ENCODE peak calls at places on chromosomes 11 and 22, in ten cellular contexts. X is nucleus accumbens, Y is activated T-cell treated with anti-CD3 and anti-CD28 coated beads for 1 hour, A is HFFc6, Z is C1 segment of cervical spinal cord, J is HCEC 1CT, P is AG09309, I is MCF 10A, K is EL, D is posterior cingulate gyrus. V is an unnamed sample.

GRCh38 chr11:76599041-76600013 is 71.2 kb downstream of the LRRC32 start:
- DNase-seq in X (no peak), Y (no peak), A (no peak), Z (no peak), J (no peak), P (no peak), I (no peak), K (peak; percentile 78), D (no peak), V (peak; percentile 65)

GRCh38 chr11:27041141-27041869 is 690 bp downstream of the BBOX1 start:
- DNase-seq in X (peak; percentile 3), Y (no peak), A (no peak), Z (no peak), J (no peak), P (no peak), I (peak; percentile 69), K (no peak), D (no peak), V (no peak)

GRCh38 chr22:32746715-32747114 is 54.8 kb upstream of the TIMP3 start:
- DNase-seq in X (no peak), Y (no peak), A (no peak), Z (no peak), J (no peak), P (no peak), I (no peak), K (no peak), D (no peak), V (no peak)

GRCh38 chr11:66259225-66259624 is 9.2 kb upstream of the RAB1B start:
- DNase-seq in X (no peak), Y (no peak), A (no peak), Z (no peak), J (no peak), P (no peak), I (no peak), K (no peak), D (no peak), V (no peak)

GRCh38 chr22:43110927-43111623 is 525 bp downstream of the BIK start:
- DNase-seq in X (no peak), Y (peak; percentile 38), A (no peak), Z (no peak), J (no peak), P (no peak), I (peak; percentile 50), K (no peak), D (no peak), V (peak; percentile 78)

GRCh38 chr22:32226236-32227119 is 21.6 kb upstream of the RFPL2 start:
- DNase-seq in X (no peak), Y (no peak), A (no peak), Z (no peak), J (no peak), P (no peak), I (no peak), K (no peak), D (no peak), V (no peak)

GRCh38 chr11:40619631-40620030 is 839.8 kb downstream of the LRRC4C start:
- DNase-seq in X (no peak), Y (no peak), A (no peak), Z (no peak), J (no peak), P (no peak), I (no peak), K (no peak), D (no peak), V (no peak)

GRCh38 chr11:130403967-130404366 is 24.4 kb downstream of the ADAMTS8 start:
- DNase-seq in X (no peak), Y (no peak), A (no peak), Z (no peak), J (no peak), P (no peak), I (no peak), K (no peak), D (no peak), V (no peak)

GRCh38 chr22:44129614-44129976 is 51.1 kb upstream of the PARVG start:
- DNase-seq in X (no peak), Y (no peak), A (no peak), Z (no peak), J (peak; percentile 32), P (no peak), I (no peak), K (peak; percentile 6), D (no peak), V (no peak)

GRCh38 chr11:93783767-93784151 is 323 bp upstream of the MED17 start:
- DNase-seq in X (no peak), Y (no peak), A (peak; percentile 4), Z (no peak), J (no peak), P (no peak), I (no peak), K (no peak), D (no peak), V (no peak)

GRCh38 chr11:38460429-38460828 is 1862.4 kb upstream of the RAG2 start:
- DNase-seq in X (no peak), Y (no peak), A (no peak), Z (no peak), J (no peak), P (no peak), I (peak; percentile 60), K (peak; percentile 79), D (no peak), V (no peak)

GRCh38 chr11:66325140-66325754 is 8.4 kb upstream of the CD248 start:
- DNase-seq in X (no peak), Y (no peak), A (no peak), Z (no peak), J (peak; percentile 32), P (no peak), I (no peak), K (no peak), D (no peak), V (no peak)

GRCh38 chr11:67691149-67691548 is 16.7 kb upstream of the ALDH3B2 start:
- DNase-seq in X (no peak), Y (no peak), A (no peak), Z (no peak), J (peak; percentile 10), P (no peak), I (no peak), K (no peak), D (no peak), V (no peak)

GRCh38 chr11:122668562-122669090 is 13.1 kb downstream of the UBASH3B start:
- DNase-seq in X (no peak), Y (no peak), A (peak; percentile 74), Z (no peak), J (peak; percentile 91), P (no peak), I (peak; percentile 89), K (peak; percentile 79), D (no peak), V (no peak)